ENCODE peak calls at places on chromosomes 3 and 15, in six cellular contexts. N, F, J, W, K and P are unnamed samples.

GRCh38 chr3:170808041-170808440 is 62.0 kb downstream of the RPL22L1 start:
- DNase-seq in W (peak), N (no peak), K (no peak), J (no peak), F (peak), P (no peak)

GRCh38 chr15:68637755-68638405 is 59.1 kb downstream of the CORO2B start:
- DNase-seq in J (no peak), K (peak), F (peak), N (peak), W (peak), P (no peak)

GRCh38 chr15:29669823-29670222 is 152.4 kb downstream of the TJP1 start:
- DNase-seq in N (no peak), F (peak), K (no peak), J (no peak), W (peak), P (no peak)

GRCh38 chr15:80694624-80695098 is 449 bp upstream of the ABHD17C start:
- DNase-seq in F (peak), W (peak), K (no peak), N (no peak), J (no peak), P (no peak)

GRCh38 chr3:141405025-141405424 is 36.7 kb downstream of the ZBTB38 start:
- DNase-seq in J (no peak), F (no peak), N (no peak), K (no peak), W (peak), P (no peak)

GRCh38 chr3:131549340-131549739 is 46.6 kb upstream of the MRPL3 start:
- DNase-seq in F (no peak), K (no peak), N (no peak), W (no peak), J (no peak), P (no peak)

GRCh38 chr3:190252080-190252479 is 70.2 kb downstream of the CLDN1 start:
- DNase-seq in K (no peak), J (no peak), W (peak), F (peak), N (no peak), P (no peak)

GRCh38 chr3:26102376-26103110 is 312.7 kb downstream of the OXSM start:
- DNase-seq in N (no peak), W (no peak), K (no peak), F (no peak), J (no peak), P (no peak)

GRCh38 chr3:183698760-183699159 is 1.2 kb downstream of the YEATS2 start:
- DNase-seq in K (no peak), J (peak), N (no peak), F (peak), W (peak), P (no peak)

GRCh38 chr15:83733206-83733605 is 79.3 kb downstream of the ADAMTSL3 start:
- DNase-seq in W (peak), N (no peak), J (no peak), K (no peak), F (peak), P (no peak)

GRCh38 chr3:123635220-123635619 is 50.4 kb upstream of the HACD2 start:
- DNase-seq in K (no peak), W (no peak), N (no peak), J (no peak), F (no peak), P (no peak)

GRCh38 chr3:72658466-72659100 is 189.7 kb downstream of the SHQ1 start:
- DNase-seq in W (no peak), F (no peak), J (no peak), N (no peak), K (no peak), P (no peak)

GRCh38 chr15:60118146-60118545 is 114.0 kb downstream of the FOXB1 start:
- DNase-seq in F (no peak), K (no peak), W (no peak), J (no peak), N (no peak), P (no peak)

GRCh38 chr15:74349241-74349766 is 18.1 kb downstream of the CYP11A1 start:
- DNase-seq in N (no peak), J (no peak), W (no peak), K (no peak), F (no peak), P (no peak)

GRCh38 chr3:43814461-43814860 is 123.7 kb downstream of the ABHD5 start:
- DNase-seq in N (no peak), K (no peak), F (no peak), W (no peak), J (no peak), P (no peak)

GRCh38 chr3:36919439-36920160 is 25.3 kb downstream of the TRANK1 start:
- DNase-seq in N (no peak), J (no peak), W (no peak), K (no peak), F (no peak), P (no peak)

DNA sequence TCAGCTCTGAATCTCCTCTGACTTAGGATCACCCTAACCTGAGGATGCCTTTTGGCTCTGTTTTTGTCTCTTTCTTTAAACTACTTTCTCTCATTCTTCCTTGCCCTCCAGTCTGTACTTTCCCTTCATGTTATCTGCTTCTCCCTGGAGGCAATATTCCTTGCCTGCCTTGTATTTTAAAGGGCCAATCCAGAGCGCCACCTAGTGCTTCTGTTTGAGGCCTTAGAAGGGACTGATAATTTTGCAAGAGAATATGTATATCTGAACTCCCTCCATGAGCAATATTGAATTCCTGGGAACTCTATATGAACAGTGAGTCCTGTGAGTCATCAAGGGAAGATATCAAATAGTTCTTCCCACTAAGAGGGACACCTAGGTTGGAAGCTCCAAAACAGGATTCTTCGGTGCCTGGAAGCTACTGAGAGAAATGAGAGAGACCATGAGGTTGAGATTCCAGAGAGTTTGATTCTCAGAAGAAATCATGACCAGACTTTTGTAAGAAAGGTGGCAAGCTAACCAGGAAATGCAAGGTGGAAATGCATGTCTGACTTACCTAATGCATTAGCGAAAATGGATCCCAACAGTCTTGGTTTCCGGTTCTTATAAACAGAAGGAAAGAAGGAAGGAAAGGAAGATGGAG is 203.8 kb upstream of the CD96 start:
- DNase-seq in F (peak), N (no peak), W (peak), K (peak), J (peak), P (no peak)
- TF ChIP-seq CTCF in F (peak), N (no peak), W (peak), K (peak), J (peak), P (no peak)

DNA sequence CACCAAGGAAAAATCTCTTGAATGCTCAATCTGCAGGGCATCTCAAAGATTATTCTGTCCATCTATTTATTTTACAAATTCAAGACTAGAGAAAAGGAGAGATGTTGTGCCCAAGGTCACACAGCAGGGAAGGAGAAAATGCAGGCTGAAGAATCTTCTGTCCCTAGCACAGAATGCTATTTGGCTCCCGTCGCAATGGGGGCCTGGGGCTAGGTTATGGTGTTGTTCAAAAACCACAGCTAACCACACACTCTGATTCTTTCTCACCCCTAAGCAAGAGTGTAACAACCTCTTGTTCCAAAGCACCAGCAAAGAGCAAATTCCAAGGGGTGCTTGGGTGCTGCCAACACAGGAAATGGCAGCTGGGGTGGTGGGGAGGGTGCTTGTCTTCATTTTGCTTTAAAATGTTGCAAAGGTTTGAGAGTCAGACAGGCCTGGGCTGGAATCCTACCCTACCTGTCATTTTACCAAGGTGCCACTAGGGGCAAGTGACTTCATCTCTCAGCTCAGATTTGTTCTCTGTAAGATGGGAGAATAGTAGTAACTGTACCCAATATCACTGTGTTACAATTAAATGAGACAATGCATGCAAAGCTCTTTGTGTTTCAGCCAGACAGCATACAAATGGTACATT is 112.5 kb downstream of the ADAMTS9 start:
- DNase-seq in J (peak), W (peak), N (no peak), F (peak), K (peak), P (no peak)
- TF ChIP-seq CTCF in J (peak), W (peak), N (peak), F (peak), K (peak), P (no peak)

GRCh38 chr15:82621970-82622369 is 25.2 kb downstream of the CPEB1 start:
- DNase-seq in F (peak), N (no peak), K (no peak), J (no peak), W (no peak), P (no peak)
- TF ChIP-seq CTCF in F (no peak), N (no peak), K (no peak), J (no peak), W (no peak), P (no peak)

GRCh38 chr3:158912188-158912587 is 110.3 kb downstream of the MFSD1 start:
- DNase-seq in W (no peak), F (no peak), J (no peak), N (no peak), K (no peak), P (no peak)
- TF ChIP-seq CTCF in W (no peak), F (peak), J (peak), N (no peak), K (no peak), P (no peak)

DNA sequence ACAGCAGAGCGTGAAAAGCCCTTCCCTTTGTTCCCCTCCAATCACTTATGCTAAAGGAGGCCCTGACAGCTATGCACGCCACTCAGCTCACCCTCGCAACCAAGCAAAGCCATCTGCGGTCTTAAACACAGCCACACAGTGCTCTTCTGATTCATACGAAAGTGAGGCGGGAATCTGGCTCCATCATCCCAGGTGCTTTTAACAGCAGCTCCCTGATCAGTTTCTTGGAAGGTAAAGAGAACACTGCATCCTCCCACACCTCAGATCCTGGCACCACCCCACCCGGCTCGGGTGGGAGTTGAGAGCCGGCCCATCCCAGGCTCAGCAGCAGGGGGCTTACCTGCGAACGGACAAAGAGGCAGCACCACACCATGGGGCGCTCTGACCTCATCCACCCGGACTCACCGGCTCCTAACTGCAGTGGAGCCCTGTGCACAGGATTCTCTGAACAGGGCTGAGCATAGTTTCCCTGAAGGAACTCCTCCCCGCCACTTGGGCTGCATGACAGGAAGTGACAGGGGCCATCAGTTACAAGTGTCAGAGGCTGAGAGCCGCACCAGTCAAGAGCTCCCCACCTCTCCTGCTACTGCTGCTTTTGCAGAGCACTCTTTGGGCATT is 114.3 kb upstream of the ARHGEF3 start:
- DNase-seq in F (no peak), K (no peak), J (peak), W (no peak), N (no peak), P (no peak)
- TF ChIP-seq CTCF in F (no peak), K (no peak), J (no peak), W (no peak), N (no peak), P (no peak)

DNA sequence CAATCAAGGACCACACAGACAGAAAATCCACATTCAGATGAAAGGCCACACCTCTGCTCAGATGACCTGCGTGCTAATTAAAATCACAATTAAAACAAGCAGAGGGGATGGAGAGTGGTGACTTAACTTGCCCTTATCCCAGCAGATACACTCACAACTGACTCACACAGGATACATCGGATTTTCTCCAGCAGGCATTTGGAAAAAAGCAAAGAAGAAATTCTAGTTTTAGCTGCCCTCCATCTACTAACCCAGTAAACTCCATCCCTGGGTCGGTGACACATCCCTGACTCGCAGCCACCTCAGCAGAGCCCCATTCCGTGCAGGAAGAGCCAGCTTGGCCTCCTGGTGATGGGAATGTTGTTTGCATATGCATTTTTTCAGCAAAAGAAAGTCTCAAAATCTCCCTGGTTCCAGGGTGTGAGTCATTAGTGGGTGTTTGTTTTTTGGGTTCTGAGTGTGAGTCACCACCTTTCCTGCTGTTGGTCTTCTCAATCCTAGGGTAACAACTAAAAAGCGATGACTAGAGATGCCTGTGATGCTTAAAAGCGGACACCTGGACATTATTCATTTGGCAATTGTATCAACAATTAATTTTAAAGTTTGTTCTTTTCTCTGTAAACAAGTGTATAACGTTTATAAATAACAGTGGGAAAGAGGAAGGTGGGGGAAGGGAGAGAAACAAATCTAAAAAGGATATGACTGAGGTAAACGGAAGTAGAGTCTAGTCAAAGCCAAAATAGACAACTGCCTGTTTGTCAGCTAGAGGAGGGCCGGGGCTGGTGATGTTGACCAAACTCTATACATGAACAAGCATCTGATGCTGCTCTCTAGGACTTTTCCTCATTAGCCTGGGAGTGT is 49.8 kb upstream of the SLC4A7 start:
- DNase-seq in F (peak), N (peak), K (peak), W (peak), J (peak), P (peak)
- TF ChIP-seq CTCF in F (peak), N (no peak), K (peak), W (peak), J (no peak), P (no peak)